ENCODE peak calls at places on chromosomes 3 and 15, in four cellular contexts. L is breast epithelium, Q is Peyer's patch, H is NT2/D1. P is an unnamed sample. For H3K36me3, the result is how much of the 10 kb centered on the place peaks cover.

GRCh38 chr15:39466428-39466827 is 114.5 kb upstream of the THBS1 start:
- DNase-seq in L (no peak), Q (no peak), H (no peak), P (no peak)

GRCh38 chr3:105593315-105593714 is 226.6 kb downstream of the ALCAM start:
- DNase-seq in L (no peak), Q (no peak), H (no peak), P (no peak)

GRCh38 chr3:115975353-115975752 is 352.0 kb downstream of the GAP43 start:
- DNase-seq in L (no peak), Q (no peak), H (no peak), P (no peak)

GRCh38 chr3:136545664-136546266 is 206.4 kb downstream of the STAG1 start:
- DNase-seq in L (no peak), Q (no peak), H (no peak), P (no peak)

GRCh38 chr3:128503751-128504532 is 10.9 kb upstream of the GATA2 start:
- DNase-seq in L (no peak), Q (no peak), H (no peak), P (no peak)

GRCh38 chr3:46501702-46502101 is 3.9 kb downstream of the RTP3 start:
- DNase-seq in L (no peak), Q (no peak), H (no peak), P (no peak)

GRCh38 chr3:42080452-42080872 is 10.7 kb upstream of the TRAK1 start:
- DNase-seq in L (peak), Q (peak), H (no peak), P (no peak)

GRCh38 chr3:157061271-157061670 is 98.7 kb downstream of the CCNL1 start:
- DNase-seq in L (no peak), Q (no peak), H (no peak), P (no peak)

GRCh38 chr3:19885468-19885867 is 48.5 kb downstream of the EFHB start:
- DNase-seq in L (no peak), Q (no peak), H (peak), P (no peak)

GRCh38 chr3:47082519-47082918 is 81.4 kb downstream of the SETD2 start:
- DNase-seq in L (no peak), Q (no peak), H (no peak), P (no peak)

GRCh38 chr3:127162947-127163645 is 29.8 kb upstream of the PRR23E start:
- DNase-seq in L (no peak), Q (peak), H (no peak), P (peak)

GRCh38 chr3:105483476-105483875 is 116.8 kb downstream of the ALCAM start:
- DNase-seq in L (no peak), Q (no peak), H (no peak), P (no peak)

GRCh38 chr3:186668426-186668825 is 2.6 kb downstream of the HRG start:
- DNase-seq in L (no peak), Q (no peak), H (no peak), P (no peak)

GRCh38 chr3:108305484-108306172 is 9.3 kb downstream of the HHLA2 start:
- DNase-seq in L (peak), Q (peak), H (no peak), P (no peak)

GRCh38 chr3:157494581-157495281 is 8.5 kb downstream of the VEPH1 start:
- DNase-seq in L (peak), Q (no peak), H (no peak), P (no peak)

GRCh38 chr3:172520332-172520831 is 2.8 kb downstream of the TNFSF10 start:
- DNase-seq in L (no peak), Q (no peak), H (no peak), P (no peak)

GRCh38 chr3:186882881-186883685 is 40.6 kb downstream of the ADIPOQ start:
- DNase-seq in L (no peak), Q (no peak), H (no peak), P (no peak)

GRCh38 chr3:113783463-113783862 is 36.6 kb downstream of the ATP6V1A start:
- DNase-seq in L (no peak), Q (no peak), H (no peak), P (no peak)
- H3K36me3 ChIP-seq in L (under half), Q (under half), H (under half), P (under half)

GRCh38 chr3:64815195-64815627 is 127.4 kb upstream of the ADAMTS9 start:
- DNase-seq in L (no peak), Q (no peak), H (no peak), P (no peak)
- H3K4me3 ChIP-seq in L (no peak), Q (no peak), H (no peak), P (no peak)

GRCh38 chr3:125496701-125497100 is 23.3 kb downstream of the SNX4 start:
- DNase-seq in L (no peak), Q (no peak), H (no peak), P (no peak)

DNA sequence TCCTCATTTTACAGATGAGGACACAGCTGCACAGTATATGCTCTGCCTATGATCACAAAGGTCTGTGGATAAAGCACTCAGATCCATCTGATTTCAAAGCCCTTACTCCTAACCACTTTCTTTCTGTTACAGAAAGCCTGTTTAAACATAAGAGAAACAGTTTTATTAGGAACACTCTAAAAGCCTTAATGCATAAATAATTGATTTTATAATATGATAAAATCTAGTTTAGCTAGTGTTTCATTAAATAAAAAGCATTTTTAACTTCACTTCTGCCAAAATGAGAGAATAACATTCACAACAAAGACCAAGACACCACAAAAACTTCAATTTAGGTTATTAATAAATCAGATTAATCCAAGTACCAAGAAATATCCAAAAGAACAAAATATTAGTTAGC is 21.4 kb downstream of the SNX4 start:
- DNase-seq in L (no peak), Q (no peak), H (no peak), P (no peak)
- H3K36me3 ChIP-seq in L (under half), Q (under half), H (half or more), P (under half)

DNA sequence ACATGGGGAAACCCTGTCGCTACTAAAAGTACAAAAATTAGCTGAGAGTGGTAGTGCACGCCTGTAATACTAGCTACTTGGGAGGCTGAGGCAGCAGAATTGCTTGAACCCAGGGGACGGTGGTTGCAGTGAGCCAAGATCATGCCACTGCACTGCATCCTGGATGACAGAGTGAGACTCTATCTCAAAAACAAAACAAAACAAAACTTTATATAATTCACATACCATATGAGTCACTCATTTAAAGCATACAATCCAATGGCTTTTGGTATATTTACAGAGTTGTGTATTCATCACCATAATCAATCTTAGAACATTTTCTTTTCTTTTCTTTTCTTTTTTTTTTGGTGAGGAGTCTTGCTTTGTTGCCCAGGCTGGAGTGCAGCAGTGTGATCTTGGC is 8.7 kb downstream of the PXK start:
- DNase-seq in L (no peak), Q (no peak), H (no peak), P (no peak)
- H3K4me3 ChIP-seq in L (no peak), Q (no peak), H (no peak), P (no peak)

P was measured in iPS DF 6.9.